ENCODE peak calls at places on chromosomes 1 and 21, in nine cellular contexts. One of them, this sample, is unnamed.

GRCh38 chr1:158989424-158989823 is 20.3 kb upstream of the IFI16 start:
- DNase-seq in keratinocyte: no peak
- DNase-seq in cardiac muscle cell: no peak
- DNase-seq in NT2/D1: no peak
- DNase-seq in spleen: no peak
- DNase-seq in IMR-90: no peak
- DNase-seq in breast epithelium: no peak
- DNase-seq in SK-N-MC: no peak
- DNase-seq in tibial artery: no peak
- DNase-seq in this sample: no peak

GRCh38 chr1:7743346-7743745 is 27.8 kb upstream of the VAMP3 start:
- DNase-seq in keratinocyte: no peak
- DNase-seq in cardiac muscle cell: no peak
- DNase-seq in NT2/D1: no peak
- DNase-seq in spleen: no peak
- DNase-seq in IMR-90: no peak
- DNase-seq in breast epithelium: no peak
- DNase-seq in SK-N-MC: no peak
- DNase-seq in tibial artery: no peak
- DNase-seq in this sample: no peak

GRCh38 chr1:53085405-53085804 is 23.4 kb downstream of the PODN start:
- DNase-seq in keratinocyte: no peak
- DNase-seq in cardiac muscle cell: no peak
- DNase-seq in NT2/D1: no peak
- DNase-seq in spleen: no peak
- DNase-seq in IMR-90: no peak
- DNase-seq in breast epithelium: no peak
- DNase-seq in SK-N-MC: no peak
- DNase-seq in tibial artery: no peak
- DNase-seq in this sample: no peak

GRCh38 chr1:153771841-153772593 is 3.2 kb upstream of the SLC27A3 start:
- DNase-seq in keratinocyte: no peak
- DNase-seq in cardiac muscle cell: no peak
- DNase-seq in NT2/D1: peak; percentile 38
- DNase-seq in spleen: peak; percentile 72
- DNase-seq in IMR-90: no peak
- DNase-seq in breast epithelium: no peak
- DNase-seq in SK-N-MC: no peak
- DNase-seq in tibial artery: peak; percentile 50
- DNase-seq in this sample: no peak

GRCh38 chr1:198909973-198910372 is 271.1 kb downstream of the PTPRC start:
- DNase-seq in keratinocyte: no peak
- DNase-seq in cardiac muscle cell: peak; percentile 67
- DNase-seq in NT2/D1: no peak
- DNase-seq in spleen: no peak
- DNase-seq in IMR-90: peak; percentile 77
- DNase-seq in breast epithelium: no peak
- DNase-seq in SK-N-MC: no peak
- DNase-seq in tibial artery: no peak
- DNase-seq in this sample: no peak

GRCh38 chr1:43349594-43350306 is 9.0 kb upstream of the CDC20 start:
- DNase-seq in keratinocyte: no peak
- DNase-seq in cardiac muscle cell: peak; percentile 37
- DNase-seq in NT2/D1: no peak
- DNase-seq in spleen: no peak
- DNase-seq in IMR-90: peak; percentile 92
- DNase-seq in breast epithelium: no peak
- DNase-seq in SK-N-MC: no peak
- DNase-seq in tibial artery: peak; percentile 30
- DNase-seq in this sample: no peak

GRCh38 chr1:162857850-162858249 is 3.1 kb downstream of the CCDC190 start:
- DNase-seq in keratinocyte: no peak
- DNase-seq in cardiac muscle cell: peak; percentile 27
- DNase-seq in NT2/D1: no peak
- DNase-seq in spleen: no peak
- DNase-seq in IMR-90: peak; percentile 49
- DNase-seq in breast epithelium: no peak
- DNase-seq in SK-N-MC: no peak
- DNase-seq in tibial artery: no peak
- DNase-seq in this sample: no peak

GRCh38 chr1:185774384-185774783 is 40.2 kb downstream of the HMCN1 start:
- DNase-seq in keratinocyte: no peak
- DNase-seq in cardiac muscle cell: no peak
- DNase-seq in NT2/D1: no peak
- DNase-seq in spleen: no peak
- DNase-seq in IMR-90: no peak
- DNase-seq in breast epithelium: no peak
- DNase-seq in SK-N-MC: peak; percentile 79
- DNase-seq in tibial artery: no peak
- DNase-seq in this sample: no peak

GRCh38 chr1:207826557-207827487 is 75.0 kb downstream of the CD46 start:
- DNase-seq in keratinocyte: no peak
- DNase-seq in cardiac muscle cell: no peak
- DNase-seq in NT2/D1: no peak
- DNase-seq in spleen: no peak
- DNase-seq in IMR-90: no peak
- DNase-seq in breast epithelium: peak; percentile 39
- DNase-seq in SK-N-MC: no peak
- DNase-seq in tibial artery: peak; percentile 51
- DNase-seq in this sample: no peak

GRCh38 chr1:162626089-162626488 is 6.2 kb upstream of the DDR2 start:
- DNase-seq in keratinocyte: no peak
- DNase-seq in cardiac muscle cell: peak; percentile 25
- DNase-seq in NT2/D1: no peak
- DNase-seq in spleen: no peak
- DNase-seq in IMR-90: peak; percentile 33
- DNase-seq in breast epithelium: no peak
- DNase-seq in SK-N-MC: no peak
- DNase-seq in tibial artery: no peak
- DNase-seq in this sample: no peak

GRCh38 chr1:35407743-35408142 is 139.2 kb downstream of the ZMYM4 start:
- DNase-seq in keratinocyte: no peak
- DNase-seq in cardiac muscle cell: no peak
- DNase-seq in NT2/D1: no peak
- DNase-seq in spleen: no peak
- DNase-seq in IMR-90: no peak
- DNase-seq in breast epithelium: no peak
- DNase-seq in SK-N-MC: no peak
- DNase-seq in tibial artery: no peak
- DNase-seq in this sample: no peak

GRCh38 chr1:227949954-227950734 is 2.4 kb upstream of the WNT9A start:
- DNase-seq in keratinocyte: no peak
- DNase-seq in cardiac muscle cell: no peak
- DNase-seq in NT2/D1: no peak
- DNase-seq in spleen: peak; percentile 52
- DNase-seq in IMR-90: no peak
- DNase-seq in breast epithelium: peak; percentile 38
- DNase-seq in SK-N-MC: no peak
- DNase-seq in tibial artery: no peak
- DNase-seq in this sample: no peak

GRCh38 chr1:210633636-210634035 is 304.9 kb downstream of the HHAT start:
- DNase-seq in keratinocyte: no peak
- DNase-seq in cardiac muscle cell: no peak
- DNase-seq in NT2/D1: no peak
- DNase-seq in spleen: no peak
- DNase-seq in IMR-90: no peak
- DNase-seq in breast epithelium: no peak
- DNase-seq in SK-N-MC: no peak
- DNase-seq in tibial artery: no peak
- DNase-seq in this sample: no peak

GRCh38 chr1:74205236-74205635 is 7.2 kb downstream of the FPGT start:
- DNase-seq in keratinocyte: no peak
- DNase-seq in cardiac muscle cell: no peak
- DNase-seq in NT2/D1: no peak
- DNase-seq in spleen: no peak
- DNase-seq in IMR-90: peak; percentile 64
- DNase-seq in breast epithelium: no peak
- DNase-seq in SK-N-MC: no peak
- DNase-seq in tibial artery: no peak
- DNase-seq in this sample: no peak

GRCh38 chr1:60577036-60577435 is 503.5 kb upstream of the C1orf87 start:
- DNase-seq in keratinocyte: no peak
- DNase-seq in cardiac muscle cell: no peak
- DNase-seq in NT2/D1: no peak
- DNase-seq in spleen: no peak
- DNase-seq in IMR-90: no peak
- DNase-seq in breast epithelium: no peak
- DNase-seq in SK-N-MC: no peak
- DNase-seq in tibial artery: no peak
- DNase-seq in this sample: no peak

GRCh38 chr1:204649756-204650155 is 35.8 kb downstream of the LRRN2 start:
- DNase-seq in keratinocyte: no peak
- DNase-seq in cardiac muscle cell: no peak
- DNase-seq in NT2/D1: no peak
- DNase-seq in spleen: no peak
- DNase-seq in IMR-90: no peak
- DNase-seq in breast epithelium: no peak
- DNase-seq in SK-N-MC: no peak
- DNase-seq in tibial artery: no peak
- DNase-seq in this sample: no peak

GRCh38 chr1:55611123-55611522 is 396.0 kb upstream of the USP24 start:
- DNase-seq in keratinocyte: no peak
- DNase-seq in cardiac muscle cell: peak; percentile 23
- DNase-seq in NT2/D1: no peak
- DNase-seq in spleen: no peak
- DNase-seq in IMR-90: no peak
- DNase-seq in breast epithelium: no peak
- DNase-seq in SK-N-MC: no peak
- DNase-seq in tibial artery: no peak
- DNase-seq in this sample: no peak

GRCh38 chr1:230240446-230241076 is 173.5 kb downstream of the GALNT2 start:
- DNase-seq in keratinocyte: no peak
- DNase-seq in cardiac muscle cell: no peak
- DNase-seq in NT2/D1: no peak
- DNase-seq in spleen: no peak
- DNase-seq in IMR-90: peak; percentile 32
- DNase-seq in breast epithelium: no peak
- DNase-seq in SK-N-MC: no peak
- DNase-seq in tibial artery: no peak
- DNase-seq in this sample: no peak

GRCh38 chr1:67350783-67351182 is 43.1 kb downstream of the IL12RB2 start:
- DNase-seq in keratinocyte: no peak
- DNase-seq in cardiac muscle cell: no peak
- DNase-seq in NT2/D1: no peak
- DNase-seq in spleen: no peak
- DNase-seq in IMR-90: no peak
- DNase-seq in breast epithelium: no peak
- DNase-seq in SK-N-MC: no peak
- DNase-seq in tibial artery: no peak
- DNase-seq in this sample: no peak

GRCh38 chr1:98110674-98111073 is 189.8 kb upstream of the DPYD start:
- DNase-seq in keratinocyte: no peak
- DNase-seq in cardiac muscle cell: no peak
- DNase-seq in NT2/D1: no peak
- DNase-seq in spleen: no peak
- DNase-seq in IMR-90: peak; percentile 26
- DNase-seq in breast epithelium: no peak
- DNase-seq in SK-N-MC: no peak
- DNase-seq in tibial artery: no peak
- DNase-seq in this sample: no peak

GRCh38 chr1:164466001-164466421 is 93.0 kb upstream of the PBX1 start:
- DNase-seq in keratinocyte: no peak
- DNase-seq in cardiac muscle cell: no peak
- DNase-seq in NT2/D1: no peak
- DNase-seq in spleen: no peak
- DNase-seq in IMR-90: no peak
- DNase-seq in breast epithelium: no peak
- DNase-seq in SK-N-MC: peak; percentile 42
- DNase-seq in tibial artery: no peak
- DNase-seq in this sample: no peak
- H3K4me3 ChIP-seq in keratinocyte: no peak overlapping the region
- H3K4me3 ChIP-seq in cardiac muscle cell: no peak overlapping the region
- H3K4me3 ChIP-seq in NT2/D1: no peak overlapping the region
- H3K4me3 ChIP-seq in spleen: no peak overlapping the region
- H3K4me3 ChIP-seq in IMR-90: no peak overlapping the region
- H3K4me3 ChIP-seq in breast epithelium: no peak overlapping the region
- H3K4me3 ChIP-seq in SK-N-MC: no peak overlapping the region
- H3K4me3 ChIP-seq in tibial artery: no peak overlapping the region
- H3K4me3 ChIP-seq in this sample: no peak overlapping the region

GRCh38 chr21:26925636-26926035 is 41.3 kb downstream of the ADAMTS5 start:
- DNase-seq in keratinocyte: no peak
- DNase-seq in cardiac muscle cell: no peak
- DNase-seq in NT2/D1: no peak
- DNase-seq in spleen: no peak
- DNase-seq in IMR-90: no peak
- DNase-seq in breast epithelium: no peak
- DNase-seq in SK-N-MC: no peak
- DNase-seq in tibial artery: no peak
- DNase-seq in this sample: no peak
- H3K9me3 ChIP-seq in keratinocyte: no peaks in the 10 kb centered on the region
- H3K9me3 ChIP-seq in cardiac muscle cell: no peaks in the 10 kb centered on the region
- H3K9me3 ChIP-seq in NT2/D1: no peaks in the 10 kb centered on the region
- H3K9me3 ChIP-seq in spleen: peaks cover 3% of the 10 kb centered on the region
- H3K9me3 ChIP-seq in IMR-90: no peaks in the 10 kb centered on the region
- H3K9me3 ChIP-seq in breast epithelium: no peaks in the 10 kb centered on the region
- H3K9me3 ChIP-seq in SK-N-MC: no peaks in the 10 kb centered on the region
- H3K9me3 ChIP-seq in tibial artery: no peaks in the 10 kb centered on the region
- H3K9me3 ChIP-seq in this sample: no peaks in the 10 kb centered on the region

DNA sequence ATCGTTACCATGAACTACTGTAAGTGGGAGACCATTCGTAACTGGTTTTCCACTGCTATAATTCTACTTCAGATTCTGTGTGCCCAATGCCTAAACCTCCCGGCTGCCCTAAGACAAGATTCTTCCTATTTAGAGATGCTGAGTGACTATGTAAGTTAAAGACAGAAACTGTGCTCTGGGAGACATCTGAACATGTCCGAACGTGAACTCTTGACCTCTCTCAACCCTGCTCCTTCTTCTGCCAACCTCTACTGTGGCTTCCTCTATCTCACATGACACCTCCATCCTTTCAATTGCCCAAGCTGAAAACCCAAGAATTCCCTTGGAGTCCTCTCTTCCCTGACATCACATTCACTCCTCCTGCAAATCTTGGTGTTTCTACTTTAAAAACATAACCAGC is 182.9 kb downstream of the AKT3 start:
- DNase-seq in keratinocyte: no peak
- DNase-seq in cardiac muscle cell: no peak
- DNase-seq in NT2/D1: no peak
- DNase-seq in spleen: no peak
- DNase-seq in IMR-90: no peak
- DNase-seq in breast epithelium: no peak
- DNase-seq in SK-N-MC: no peak
- DNase-seq in tibial artery: no peak
- DNase-seq in this sample: no peak
- H3K4me3 ChIP-seq in keratinocyte: no peak overlapping the region
- H3K4me3 ChIP-seq in cardiac muscle cell: no peak overlapping the region
- H3K4me3 ChIP-seq in NT2/D1: no peak overlapping the region
- H3K4me3 ChIP-seq in spleen: no peak overlapping the region
- H3K4me3 ChIP-seq in IMR-90: no peak overlapping the region
- H3K4me3 ChIP-seq in breast epithelium: no peak overlapping the region
- H3K4me3 ChIP-seq in SK-N-MC: no peak overlapping the region
- H3K4me3 ChIP-seq in tibial artery: no peak overlapping the region
- H3K4me3 ChIP-seq in this sample: no peak overlapping the region

DNA sequence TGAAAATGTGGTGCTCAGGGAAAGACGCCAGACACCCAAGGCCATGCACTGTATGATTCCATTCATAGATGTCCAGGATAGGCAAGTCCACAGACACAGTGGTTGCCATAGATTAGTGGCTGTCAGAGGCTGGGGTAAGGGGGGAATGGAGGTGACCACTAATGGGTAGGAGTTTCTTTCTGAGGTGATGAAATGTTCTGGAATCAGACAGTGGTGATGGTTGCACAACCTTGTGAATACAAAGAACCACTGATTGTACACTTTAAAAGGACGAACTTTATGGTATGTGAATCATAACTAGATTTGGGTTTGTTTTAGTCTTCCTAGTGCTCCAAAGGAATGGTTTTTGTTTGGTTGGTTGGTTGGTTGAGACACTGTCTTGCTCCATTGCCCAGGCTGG is 51.7 kb downstream of the PRAMEF20 start:
- DNase-seq in keratinocyte: no peak
- DNase-seq in cardiac muscle cell: peak; percentile 70
- DNase-seq in NT2/D1: no peak
- DNase-seq in spleen: no peak
- DNase-seq in IMR-90: no peak
- DNase-seq in breast epithelium: no peak
- DNase-seq in SK-N-MC: no peak
- DNase-seq in tibial artery: no peak
- DNase-seq in this sample: no peak
- H3K9me3 ChIP-seq in keratinocyte: no peaks in the 10 kb centered on the region
- H3K9me3 ChIP-seq in cardiac muscle cell: no peaks in the 10 kb centered on the region
- H3K9me3 ChIP-seq in NT2/D1: no peaks in the 10 kb centered on the region
- H3K9me3 ChIP-seq in spleen: no peaks in the 10 kb centered on the region
- H3K9me3 ChIP-seq in IMR-90: peaks cover 35% of the 10 kb centered on the region
- H3K9me3 ChIP-seq in breast epithelium: no peaks in the 10 kb centered on the region
- H3K9me3 ChIP-seq in SK-N-MC: no peaks in the 10 kb centered on the region
- H3K9me3 ChIP-seq in tibial artery: no peaks in the 10 kb centered on the region
- H3K9me3 ChIP-seq in this sample: no peaks in the 10 kb centered on the region